ENCODE peak calls at places on chromosomes 3 and 15, in four cellular contexts. A, K, N and H are unnamed samples.
A peak's percentile ranks its signal among the peaks of the same experiment; 100 is the strongest.

GRCh38 chr3:170909129-170909903 is 879 bp upstream of the EIF5A2 start:
- DNase-seq in A (no peak), K (peak; percentile 7), N (no peak), H (peak; percentile 28)

GRCh38 chr3:63193647-63194046 is 84.5 kb upstream of the SYNPR start:
- DNase-seq in A (peak; percentile 33), N (no peak), K (peak; percentile 7), H (peak; percentile 79)

GRCh38 chr15:70324001-70324974 is 226.6 kb upstream of the TLE3 start:
- DNase-seq in K (peak; percentile 66), N (no peak), A (peak; percentile 27), H (peak; percentile 94)

GRCh38 chr15:59688383-59688887 is 685 bp downstream of the BNIP2 start:
- DNase-seq in N (peak; percentile 18), K (peak; percentile 40), A (no peak), H (no peak)

GRCh38 chr3:14458434-14459280 is 56.3 kb downstream of the SLC6A6 start:
- DNase-seq in N (no peak), A (no peak), K (no peak), H (no peak)

GRCh38 chr15:62964251-62964650 is 78.3 kb upstream of the TPM1 start:
- DNase-seq in A (no peak), K (no peak), N (no peak), H (no peak)

GRCh38 chr3:61947456-61947855 is 386.1 kb downstream of the PTPRG start:
- DNase-seq in K (no peak), A (no peak), N (no peak), H (no peak)

GRCh38 chr3:99108508-99108907 is 207.0 kb upstream of the DCBLD2 start:
- DNase-seq in K (peak; percentile 54), A (no peak), N (no peak), H (no peak)

GRCh38 chr3:42658091-42658770 is 4.7 kb downstream of the ZBTB47 start:
- DNase-seq in K (no peak), A (no peak), N (no peak), H (no peak)

GRCh38 chr15:58951388-58952060 is 18.0 kb upstream of the SLTM start:
- DNase-seq in N (no peak), K (peak; percentile 23), A (peak; percentile 50), H (peak; percentile 83)

GRCh38 chr3:147672035-147672434 is 262.9 kb downstream of the ZIC1 start:
- DNase-seq in K (no peak), N (no peak), A (no peak), H (no peak)

GRCh38 chr15:41354371-41354770 is 21.7 kb downstream of the NUSAP1 start:
- DNase-seq in K (no peak), N (no peak), A (no peak), H (no peak)

GRCh38 chr15:77335298-77335697 is 84.6 kb downstream of the PEAK1 start:
- DNase-seq in K (no peak), A (no peak), N (no peak), H (no peak)